ENCODE peak calls at places on chromosomes 4 and X, in nine cellular contexts. One of them, this sample, is unnamed.

GRCh38 chrX:103404225-103405008 is 28.1 kb downstream of the BEX3 start:
- DNase-seq in NCI-H82: peak; percentile 41
- DNase-seq in GM23248: peak; percentile 86
- DNase-seq in fibroblast of villous mesenchyme: peak; percentile 88
- DNase-seq in activated CD4-positive, alpha-beta T cell treated with anti-CD3 and anti-CD28 coated beads, Interleukin-2, amount 10 ng/mL, durations not matched to agents 7 days and 5 days: peak; percentile 40
- DNase-seq in KBM-7: peak; percentile 26
- DNase-seq in GM04504: peak; percentile 46
- DNase-seq in activated T-helper 1 cell treated with anti-CD3 and anti-CD28 coated beads, Interleukin-12 subunit alpha, Interleukin-12 subunit beta, Interleukin-2, Interleukin-4 antibody, amounts not matched to agents 30 ng/mL and 10 ng/mL and 1 ng/mL, durations not matched to agents 14 hours and 24 hours and 36 hours: peak; percentile 19
- DNase-seq in stimulated activated CD4-positive, alpha-beta T cell treated with anti-CD3 and anti-CD28 coated beads, Interleukin-2, amount 100 ng/mL, for 24 hours: peak; percentile 34
- DNase-seq in this sample: peak; percentile 94

GRCh38 chr4:94452476-94453300 is 946 bp downstream of the PDLIM5 start:
- DNase-seq in NCI-H82: peak; percentile 66
- DNase-seq in GM23248: peak; percentile 93
- DNase-seq in fibroblast of villous mesenchyme: peak; percentile 90
- DNase-seq in activated CD4-positive, alpha-beta T cell treated with anti-CD3 and anti-CD28 coated beads, Interleukin-2, amount 10 ng/mL, durations not matched to agents 7 days and 5 days: peak; percentile 13
- DNase-seq in KBM-7: peak; percentile 65
- DNase-seq in GM04504: peak; percentile 59
- DNase-seq in activated T-helper 1 cell treated with anti-CD3 and anti-CD28 coated beads, Interleukin-12 subunit alpha, Interleukin-12 subunit beta, Interleukin-2, Interleukin-4 antibody, amounts not matched to agents 30 ng/mL and 10 ng/mL and 1 ng/mL, durations not matched to agents 14 hours and 24 hours and 36 hours: no peak
- DNase-seq in stimulated activated CD4-positive, alpha-beta T cell treated with anti-CD3 and anti-CD28 coated beads, Interleukin-2, amount 100 ng/mL, for 24 hours: peak; percentile 30
- DNase-seq in this sample: peak; percentile 73

GRCh38 chr4:54669831-54670230 is 12.1 kb downstream of the KIT start:
- DNase-seq in NCI-H82: no peak
- DNase-seq in GM23248: no peak
- DNase-seq in fibroblast of villous mesenchyme: no peak
- DNase-seq in activated CD4-positive, alpha-beta T cell treated with anti-CD3 and anti-CD28 coated beads, Interleukin-2, amount 10 ng/mL, durations not matched to agents 7 days and 5 days: no peak
- DNase-seq in KBM-7: no peak
- DNase-seq in GM04504: no peak
- DNase-seq in activated T-helper 1 cell treated with anti-CD3 and anti-CD28 coated beads, Interleukin-12 subunit alpha, Interleukin-12 subunit beta, Interleukin-2, Interleukin-4 antibody, amounts not matched to agents 30 ng/mL and 10 ng/mL and 1 ng/mL, durations not matched to agents 14 hours and 24 hours and 36 hours: no peak
- DNase-seq in stimulated activated CD4-positive, alpha-beta T cell treated with anti-CD3 and anti-CD28 coated beads, Interleukin-2, amount 100 ng/mL, for 24 hours: no peak
- DNase-seq in this sample: no peak

GRCh38 chrX:55488559-55489314 is 911 bp downstream of the USP51 start:
- DNase-seq in NCI-H82: peak; percentile 82
- DNase-seq in GM23248: peak; percentile 80
- DNase-seq in fibroblast of villous mesenchyme: peak; percentile 39
- DNase-seq in activated CD4-positive, alpha-beta T cell treated with anti-CD3 and anti-CD28 coated beads, Interleukin-2, amount 10 ng/mL, durations not matched to agents 7 days and 5 days: peak; percentile 68
- DNase-seq in KBM-7: peak; percentile 78
- DNase-seq in GM04504: no peak
- DNase-seq in activated T-helper 1 cell treated with anti-CD3 and anti-CD28 coated beads, Interleukin-12 subunit alpha, Interleukin-12 subunit beta, Interleukin-2, Interleukin-4 antibody, amounts not matched to agents 30 ng/mL and 10 ng/mL and 1 ng/mL, durations not matched to agents 14 hours and 24 hours and 36 hours: peak; percentile 55
- DNase-seq in stimulated activated CD4-positive, alpha-beta T cell treated with anti-CD3 and anti-CD28 coated beads, Interleukin-2, amount 100 ng/mL, for 24 hours: peak; percentile 57
- DNase-seq in this sample: peak; percentile 83

GRCh38 chr4:74016068-74016467 is 17.6 kb upstream of the CXCL5 start:
- DNase-seq in NCI-H82: no peak
- DNase-seq in GM23248: no peak
- DNase-seq in fibroblast of villous mesenchyme: peak; percentile 21
- DNase-seq in activated CD4-positive, alpha-beta T cell treated with anti-CD3 and anti-CD28 coated beads, Interleukin-2, amount 10 ng/mL, durations not matched to agents 7 days and 5 days: peak; percentile 12
- DNase-seq in KBM-7: peak; percentile 14
- DNase-seq in GM04504: no peak
- DNase-seq in activated T-helper 1 cell treated with anti-CD3 and anti-CD28 coated beads, Interleukin-12 subunit alpha, Interleukin-12 subunit beta, Interleukin-2, Interleukin-4 antibody, amounts not matched to agents 30 ng/mL and 10 ng/mL and 1 ng/mL, durations not matched to agents 14 hours and 24 hours and 36 hours: no peak
- DNase-seq in stimulated activated CD4-positive, alpha-beta T cell treated with anti-CD3 and anti-CD28 coated beads, Interleukin-2, amount 100 ng/mL, for 24 hours: no peak
- DNase-seq in this sample: no peak

GRCh38 chr4:184684491-184685189 is 35.1 kb downstream of the PRIMPOL start:
- DNase-seq in NCI-H82: no peak
- DNase-seq in GM23248: peak; percentile 6
- DNase-seq in fibroblast of villous mesenchyme: peak; percentile 69
- DNase-seq in activated CD4-positive, alpha-beta T cell treated with anti-CD3 and anti-CD28 coated beads, Interleukin-2, amount 10 ng/mL, durations not matched to agents 7 days and 5 days: no peak
- DNase-seq in KBM-7: peak; percentile 97
- DNase-seq in GM04504: no peak
- DNase-seq in activated T-helper 1 cell treated with anti-CD3 and anti-CD28 coated beads, Interleukin-12 subunit alpha, Interleukin-12 subunit beta, Interleukin-2, Interleukin-4 antibody, amounts not matched to agents 30 ng/mL and 10 ng/mL and 1 ng/mL, durations not matched to agents 14 hours and 24 hours and 36 hours: no peak
- DNase-seq in stimulated activated CD4-positive, alpha-beta T cell treated with anti-CD3 and anti-CD28 coated beads, Interleukin-2, amount 100 ng/mL, for 24 hours: no peak
- DNase-seq in this sample: no peak

GRCh38 chrX:74902806-74903205 is 22.4 kb downstream of the NEXMIF start:
- DNase-seq in NCI-H82: no peak
- DNase-seq in GM23248: no peak
- DNase-seq in fibroblast of villous mesenchyme: no peak
- DNase-seq in activated CD4-positive, alpha-beta T cell treated with anti-CD3 and anti-CD28 coated beads, Interleukin-2, amount 10 ng/mL, durations not matched to agents 7 days and 5 days: no peak
- DNase-seq in KBM-7: no peak
- DNase-seq in GM04504: no peak
- DNase-seq in activated T-helper 1 cell treated with anti-CD3 and anti-CD28 coated beads, Interleukin-12 subunit alpha, Interleukin-12 subunit beta, Interleukin-2, Interleukin-4 antibody, amounts not matched to agents 30 ng/mL and 10 ng/mL and 1 ng/mL, durations not matched to agents 14 hours and 24 hours and 36 hours: no peak
- DNase-seq in stimulated activated CD4-positive, alpha-beta T cell treated with anti-CD3 and anti-CD28 coated beads, Interleukin-2, amount 100 ng/mL, for 24 hours: no peak
- DNase-seq in this sample: peak; percentile 11

GRCh38 chr4:73859614-73860088 is 6.6 kb downstream of the PF4V1 start:
- DNase-seq in NCI-H82: no peak
- DNase-seq in GM23248: peak; percentile 47
- DNase-seq in fibroblast of villous mesenchyme: peak; percentile 95
- DNase-seq in activated CD4-positive, alpha-beta T cell treated with anti-CD3 and anti-CD28 coated beads, Interleukin-2, amount 10 ng/mL, durations not matched to agents 7 days and 5 days: no peak
- DNase-seq in KBM-7: no peak
- DNase-seq in GM04504: no peak
- DNase-seq in activated T-helper 1 cell treated with anti-CD3 and anti-CD28 coated beads, Interleukin-12 subunit alpha, Interleukin-12 subunit beta, Interleukin-2, Interleukin-4 antibody, amounts not matched to agents 30 ng/mL and 10 ng/mL and 1 ng/mL, durations not matched to agents 14 hours and 24 hours and 36 hours: no peak
- DNase-seq in stimulated activated CD4-positive, alpha-beta T cell treated with anti-CD3 and anti-CD28 coated beads, Interleukin-2, amount 100 ng/mL, for 24 hours: no peak
- DNase-seq in this sample: peak; percentile 32

GRCh38 chr4:172141025-172141424 is 327.8 kb downstream of the GALNTL6 start:
- DNase-seq in NCI-H82: no peak
- DNase-seq in GM23248: no peak
- DNase-seq in fibroblast of villous mesenchyme: no peak
- DNase-seq in activated CD4-positive, alpha-beta T cell treated with anti-CD3 and anti-CD28 coated beads, Interleukin-2, amount 10 ng/mL, durations not matched to agents 7 days and 5 days: no peak
- DNase-seq in KBM-7: no peak
- DNase-seq in GM04504: no peak
- DNase-seq in activated T-helper 1 cell treated with anti-CD3 and anti-CD28 coated beads, Interleukin-12 subunit alpha, Interleukin-12 subunit beta, Interleukin-2, Interleukin-4 antibody, amounts not matched to agents 30 ng/mL and 10 ng/mL and 1 ng/mL, durations not matched to agents 14 hours and 24 hours and 36 hours: no peak
- DNase-seq in stimulated activated CD4-positive, alpha-beta T cell treated with anti-CD3 and anti-CD28 coated beads, Interleukin-2, amount 100 ng/mL, for 24 hours: no peak
- DNase-seq in this sample: no peak

GRCh38 chr4:87555751-87556619 is 26.8 kb upstream of the SPARCL1 start:
- DNase-seq in NCI-H82: no peak
- DNase-seq in GM23248: peak; percentile 96
- DNase-seq in fibroblast of villous mesenchyme: peak; percentile 22
- DNase-seq in activated CD4-positive, alpha-beta T cell treated with anti-CD3 and anti-CD28 coated beads, Interleukin-2, amount 10 ng/mL, durations not matched to agents 7 days and 5 days: no peak
- DNase-seq in KBM-7: peak; percentile 31
- DNase-seq in GM04504: peak; percentile 57
- DNase-seq in activated T-helper 1 cell treated with anti-CD3 and anti-CD28 coated beads, Interleukin-12 subunit alpha, Interleukin-12 subunit beta, Interleukin-2, Interleukin-4 antibody, amounts not matched to agents 30 ng/mL and 10 ng/mL and 1 ng/mL, durations not matched to agents 14 hours and 24 hours and 36 hours: no peak
- DNase-seq in stimulated activated CD4-positive, alpha-beta T cell treated with anti-CD3 and anti-CD28 coated beads, Interleukin-2, amount 100 ng/mL, for 24 hours: no peak
- DNase-seq in this sample: no peak

GRCh38 chrX:9315086-9315485 is 149.8 kb upstream of the TBL1X start:
- DNase-seq in NCI-H82: no peak
- DNase-seq in GM23248: no peak
- DNase-seq in fibroblast of villous mesenchyme: peak; percentile 73
- DNase-seq in activated CD4-positive, alpha-beta T cell treated with anti-CD3 and anti-CD28 coated beads, Interleukin-2, amount 10 ng/mL, durations not matched to agents 7 days and 5 days: no peak
- DNase-seq in KBM-7: no peak
- DNase-seq in GM04504: peak; percentile 18
- DNase-seq in activated T-helper 1 cell treated with anti-CD3 and anti-CD28 coated beads, Interleukin-12 subunit alpha, Interleukin-12 subunit beta, Interleukin-2, Interleukin-4 antibody, amounts not matched to agents 30 ng/mL and 10 ng/mL and 1 ng/mL, durations not matched to agents 14 hours and 24 hours and 36 hours: no peak
- DNase-seq in stimulated activated CD4-positive, alpha-beta T cell treated with anti-CD3 and anti-CD28 coated beads, Interleukin-2, amount 100 ng/mL, for 24 hours: no peak
- DNase-seq in this sample: no peak